ENCODE peak calls at places on chromosomes 3 and 15, in six cellular contexts. One of them, this sample, is unnamed.

GRCh38 chr15:82870727-82871576 is 61.5 kb downstream of the WHAMM start:
- DNase-seq in fibroblast of pulmonary artery: no peak
- DNase-seq in left ventricle myocardium inferior: no peak
- DNase-seq in neural progenitor cell: no peak
- DNase-seq in cardiac muscle cell: peak
- DNase-seq in fibroblast of lung: no peak
- DNase-seq in this sample: no peak

GRCh38 chr3:58539636-58540035 is 2.6 kb upstream of the ACOX2 start:
- DNase-seq in fibroblast of pulmonary artery: no peak
- DNase-seq in left ventricle myocardium inferior: no peak
- DNase-seq in neural progenitor cell: no peak
- DNase-seq in cardiac muscle cell: no peak
- DNase-seq in fibroblast of lung: peak
- DNase-seq in this sample: no peak

GRCh38 chr3:180036092-180036677 is 552 bp downstream of the PEX5L start:
- DNase-seq in fibroblast of pulmonary artery: no peak
- DNase-seq in left ventricle myocardium inferior: no peak
- DNase-seq in neural progenitor cell: peak
- DNase-seq in cardiac muscle cell: no peak
- DNase-seq in fibroblast of lung: no peak
- DNase-seq in this sample: no peak

GRCh38 chr15:67311751-67312150 is 57.2 kb downstream of the IQCH start:
- DNase-seq in fibroblast of pulmonary artery: no peak
- DNase-seq in left ventricle myocardium inferior: no peak
- DNase-seq in neural progenitor cell: peak
- DNase-seq in cardiac muscle cell: no peak
- DNase-seq in fibroblast of lung: no peak
- DNase-seq in this sample: no peak

GRCh38 chr3:99114565-99115291 is 213.2 kb upstream of the DCBLD2 start:
- DNase-seq in fibroblast of pulmonary artery: peak
- DNase-seq in left ventricle myocardium inferior: no peak
- DNase-seq in neural progenitor cell: peak
- DNase-seq in cardiac muscle cell: peak
- DNase-seq in fibroblast of lung: peak
- DNase-seq in this sample: no peak

GRCh38 chr3:23324745-23325144 is 121.6 kb downstream of the UBE2E2 start:
- DNase-seq in fibroblast of pulmonary artery: peak
- DNase-seq in left ventricle myocardium inferior: no peak
- DNase-seq in neural progenitor cell: no peak
- DNase-seq in cardiac muscle cell: peak
- DNase-seq in fibroblast of lung: peak
- DNase-seq in this sample: peak

GRCh38 chr3:132499071-132499470 is 81.8 kb downstream of the DNAJC13 start:
- DNase-seq in fibroblast of pulmonary artery: no peak
- DNase-seq in left ventricle myocardium inferior: no peak
- DNase-seq in neural progenitor cell: no peak
- DNase-seq in cardiac muscle cell: no peak
- DNase-seq in fibroblast of lung: no peak
- DNase-seq in this sample: no peak

GRCh38 chr3:177724020-177724638 is 526.8 kb upstream of the TBL1XR1 start:
- DNase-seq in fibroblast of pulmonary artery: peak
- DNase-seq in left ventricle myocardium inferior: peak
- DNase-seq in neural progenitor cell: no peak
- DNase-seq in cardiac muscle cell: peak
- DNase-seq in fibroblast of lung: peak
- DNase-seq in this sample: no peak

GRCh38 chr15:32786906-32787305 is 69.1 kb downstream of the GREM1 start:
- DNase-seq in fibroblast of pulmonary artery: no peak
- DNase-seq in left ventricle myocardium inferior: no peak
- DNase-seq in neural progenitor cell: no peak
- DNase-seq in cardiac muscle cell: no peak
- DNase-seq in fibroblast of lung: no peak
- DNase-seq in this sample: no peak

GRCh38 chr15:51051776-51052175 is 42.9 kb downstream of the TNFAIP8L3 start:
- DNase-seq in fibroblast of pulmonary artery: peak
- DNase-seq in left ventricle myocardium inferior: peak
- DNase-seq in neural progenitor cell: no peak
- DNase-seq in cardiac muscle cell: peak
- DNase-seq in fibroblast of lung: no peak
- DNase-seq in this sample: no peak

GRCh38 chr3:13494463-13495350 is 14.6 kb downstream of the HDAC11 start:
- DNase-seq in fibroblast of pulmonary artery: peak
- DNase-seq in left ventricle myocardium inferior: peak
- DNase-seq in neural progenitor cell: peak
- DNase-seq in cardiac muscle cell: peak
- DNase-seq in fibroblast of lung: peak
- DNase-seq in this sample: no peak

GRCh38 chr3:185153861-185154629 is 1.2 kb upstream of the C3orf70 start:
- DNase-seq in fibroblast of pulmonary artery: no peak
- DNase-seq in left ventricle myocardium inferior: no peak
- DNase-seq in neural progenitor cell: peak
- DNase-seq in cardiac muscle cell: no peak
- DNase-seq in fibroblast of lung: no peak
- DNase-seq in this sample: no peak
- H3K4me3 ChIP-seq in fibroblast of pulmonary artery: no peak
- H3K4me3 ChIP-seq in left ventricle myocardium inferior: peak
- H3K4me3 ChIP-seq in neural progenitor cell: peak
- H3K4me3 ChIP-seq in cardiac muscle cell: no peak
- H3K4me3 ChIP-seq in fibroblast of lung: no peak
- H3K4me3 ChIP-seq in this sample: no peak

DNA sequence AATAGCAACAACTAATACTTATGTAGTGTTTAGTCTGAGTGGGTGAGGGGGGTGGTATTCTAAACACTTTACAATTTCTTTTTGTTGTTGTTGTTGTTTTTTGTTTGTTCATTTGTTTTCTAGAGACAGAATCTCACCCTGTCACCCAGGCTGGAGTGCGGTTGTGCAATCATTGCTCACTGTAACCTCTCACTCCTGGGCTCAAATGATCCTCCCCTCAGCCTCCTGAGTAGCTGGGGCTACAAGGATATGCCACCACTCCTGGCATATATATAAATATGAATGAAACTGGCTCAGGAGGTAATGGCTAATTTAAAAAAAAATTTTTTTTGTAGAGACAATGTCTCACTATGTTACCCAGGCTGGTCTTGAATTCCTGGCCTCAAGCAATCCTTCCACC is 19.1 kb downstream of the SPSB4 start:
- DNase-seq in fibroblast of pulmonary artery: no peak
- DNase-seq in left ventricle myocardium inferior: no peak
- DNase-seq in neural progenitor cell: no peak
- DNase-seq in cardiac muscle cell: no peak
- DNase-seq in fibroblast of lung: no peak
- DNase-seq in this sample: no peak
- TF ChIP-seq CTCF in fibroblast of pulmonary artery: no peak
- TF ChIP-seq CTCF in left ventricle myocardium inferior: no peak
- TF ChIP-seq CTCF in neural progenitor cell: no peak
- TF ChIP-seq CTCF in cardiac muscle cell: no peak
- TF ChIP-seq CTCF in fibroblast of lung: no peak
- TF ChIP-seq CTCF in this sample: no peak

GRCh38 chr3:129605593-129606521 is 619 bp downstream of the PLXND1 start:
- DNase-seq in fibroblast of pulmonary artery: peak
- DNase-seq in left ventricle myocardium inferior: peak
- DNase-seq in neural progenitor cell: peak
- DNase-seq in cardiac muscle cell: peak
- DNase-seq in fibroblast of lung: peak
- DNase-seq in this sample: no peak
- H3K4me3 ChIP-seq in fibroblast of pulmonary artery: peak
- H3K4me3 ChIP-seq in left ventricle myocardium inferior: peak
- H3K4me3 ChIP-seq in neural progenitor cell: peak
- H3K4me3 ChIP-seq in cardiac muscle cell: peak
- H3K4me3 ChIP-seq in fibroblast of lung: peak
- H3K4me3 ChIP-seq in this sample: peak

GRCh38 chr3:71547254-71548198 is 36.0 kb downstream of the FOXP1 start:
- DNase-seq in fibroblast of pulmonary artery: peak
- DNase-seq in left ventricle myocardium inferior: no peak
- DNase-seq in neural progenitor cell: no peak
- DNase-seq in cardiac muscle cell: peak
- DNase-seq in fibroblast of lung: peak
- DNase-seq in this sample: no peak
- TF ChIP-seq CTCF in fibroblast of pulmonary artery: no peak
- TF ChIP-seq CTCF in left ventricle myocardium inferior: no peak
- TF ChIP-seq CTCF in neural progenitor cell: no peak
- TF ChIP-seq CTCF in cardiac muscle cell: no peak
- TF ChIP-seq CTCF in fibroblast of lung: no peak
- TF ChIP-seq CTCF in this sample: no peak

GRCh38 chr3:50153782-50154475 is 1.2 kb upstream of the SEMA3F start:
- DNase-seq in fibroblast of pulmonary artery: no peak
- DNase-seq in left ventricle myocardium inferior: no peak
- DNase-seq in neural progenitor cell: no peak
- DNase-seq in cardiac muscle cell: no peak
- DNase-seq in fibroblast of lung: no peak
- DNase-seq in this sample: no peak
- H3K4me3 ChIP-seq in fibroblast of pulmonary artery: no peak
- H3K4me3 ChIP-seq in left ventricle myocardium inferior: peak
- H3K4me3 ChIP-seq in neural progenitor cell: peak
- H3K4me3 ChIP-seq in cardiac muscle cell: peak
- H3K4me3 ChIP-seq in fibroblast of lung: no peak
- H3K4me3 ChIP-seq in this sample: no peak